ENCODE peak calls at places on chromosomes 12 and 14, in four cellular contexts. F is PC-3, N is fibroblast of lung, G is H9. Z is an unnamed sample.

GRCh38 chr12:104381721-104382480 is 74.8 kb upstream of the CHST11 start:
- DNase-seq in F (peak), N (peak), G (peak), Z (peak)

GRCh38 chr12:91053951-91054715 is 3.7 kb downstream of the KERA start:
- DNase-seq in F (peak), N (peak), G (no peak), Z (no peak)

GRCh38 chr14:24171422-24172260 is at the start of gene REC8:
- DNase-seq in F (no peak), N (peak), G (peak), Z (no peak)

GRCh38 chr12:121214855-121215745 is 5.2 kb downstream of the P2RX4 start:
- DNase-seq in F (peak), N (peak), G (no peak), Z (peak)

GRCh38 chr12:110379201-110379600 is 24.3 kb downstream of the ANAPC7 start:
- DNase-seq in F (no peak), N (no peak), G (no peak), Z (no peak)

GRCh38 chr12:28631831-28632230 is 441.6 kb downstream of the CCDC91 start:
- DNase-seq in F (no peak), N (peak), G (no peak), Z (no peak)

GRCh38 chr12:69570545-69571399 is 14.5 kb upstream of the CCT2 start:
- DNase-seq in F (peak), N (peak), G (no peak), Z (no peak)

GRCh38 chr12:111396726-111397445 is 8.8 kb upstream of the SH2B3 start:
- DNase-seq in F (peak), N (peak), G (peak), Z (peak)

GRCh38 chr12:116674643-116675183 is 63.2 kb downstream of the SPRING1 start:
- DNase-seq in F (no peak), N (peak), G (no peak), Z (no peak)

GRCh38 chr12:131104464-131105350 is 151.0 kb downstream of the ADGRD1 start:
- DNase-seq in F (peak), N (peak), G (peak), Z (peak)

GRCh38 chr12:111747333-111747732 is 19.4 kb upstream of the ALDH2 start:
- DNase-seq in F (no peak), N (no peak), G (no peak), Z (no peak)

GRCh38 chr12:46219892-46220655 is 48.8 kb downstream of the SLC38A1 start:
- DNase-seq in F (peak), N (peak), G (no peak), Z (peak)

GRCh38 chr12:95699579-95699978 is 91.0 kb downstream of the NTN4 start:
- DNase-seq in F (peak), N (no peak), G (no peak), Z (no peak)

GRCh38 chr14:20388159-20388558 is 25.1 kb downstream of the TEP1 start:
- DNase-seq in F (no peak), N (no peak), G (no peak), Z (no peak)

GRCh38 chr14:68654471-68654941 is 138.4 kb downstream of the ZFP36L1 start:
- DNase-seq in F (no peak), N (peak), G (peak), Z (no peak)

GRCh38 chr12:107320929-107321618 is 227.7 kb upstream of the CRY1 start:
- DNase-seq in F (peak), N (peak), G (peak), Z (peak)

GRCh38 chr14:52987514-52987913 is 36.7 kb upstream of the FERMT2 start:
- DNase-seq in F (no peak), N (peak), G (no peak), Z (no peak)

GRCh38 chr12:10901427-10901826 is 7.9 kb downstream of the TAS2R13 start:
- DNase-seq in F (peak), N (no peak), G (no peak), Z (no peak)

GRCh38 chr12:117360222-117360550 is 1.2 kb downstream of the NOS1 start:
- DNase-seq in F (no peak), N (no peak), G (peak), Z (no peak)

GRCh38 chr12:14779834-14780233 is 23.4 kb downstream of the WBP11 start:
- DNase-seq in F (no peak), N (no peak), G (no peak), Z (no peak)
- H3K27ac ChIP-seq in F (no peak), N (no peak), G (no peak), Z (no peak)

DNA sequence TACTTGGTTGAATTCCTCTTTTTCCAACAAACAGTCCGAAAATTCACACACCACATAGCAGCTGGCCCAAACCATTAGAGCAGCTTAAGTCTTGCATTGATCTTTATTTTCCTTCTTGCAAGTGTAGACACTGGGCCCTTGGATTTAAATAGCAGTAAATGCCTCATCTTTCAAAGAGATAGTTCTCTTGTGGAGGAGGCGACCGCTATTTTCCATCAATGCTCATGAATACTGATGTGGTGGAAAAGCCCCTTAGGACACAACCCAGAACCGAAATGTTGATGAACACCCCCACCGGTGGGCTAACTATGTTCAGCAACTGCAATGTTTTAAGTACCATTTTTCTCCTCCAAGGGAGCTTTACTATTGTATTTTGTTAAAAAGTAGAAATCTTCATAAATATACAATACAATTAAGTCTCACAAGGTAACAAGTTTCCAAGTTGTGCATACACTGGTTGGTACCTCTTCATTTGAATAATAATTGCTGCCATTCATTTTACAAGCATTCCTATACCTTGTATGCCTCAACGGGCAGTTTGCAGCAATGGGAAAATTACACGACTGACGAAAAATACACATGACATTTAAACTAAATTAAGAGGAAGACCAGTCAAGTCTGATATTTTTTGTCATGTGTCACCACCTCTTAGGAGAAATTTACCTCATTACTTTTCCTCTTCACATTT is 18.0 kb downstream of the NIN start:
- DNase-seq in F (no peak), N (no peak), G (no peak), Z (no peak)
- H2AFZ ChIP-seq in F (no peak), N (no peak), G (no peak), Z (no peak)

DNA sequence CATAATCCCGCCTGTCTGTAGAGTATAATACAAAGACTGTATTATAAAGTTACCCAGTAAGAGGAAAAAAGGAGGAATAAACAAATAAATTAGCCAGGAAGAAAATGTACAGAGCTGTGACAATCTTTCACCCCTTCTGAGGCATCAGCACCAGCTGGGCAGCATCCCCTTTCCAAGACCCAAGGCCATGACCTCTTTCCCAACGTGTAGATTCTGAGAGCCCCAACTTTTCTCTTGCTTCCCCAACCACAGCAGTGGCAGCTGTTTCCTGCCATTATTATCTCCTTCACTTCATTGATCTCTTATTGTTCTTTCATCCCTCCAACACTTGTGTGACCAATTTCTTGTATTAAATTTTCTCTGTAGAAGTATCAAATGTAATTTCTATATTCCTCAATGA is 101.6 kb downstream of the BBS10 start:
- DNase-seq in F (no peak), N (no peak), G (no peak), Z (no peak)
- H3K4me2 ChIP-seq in F (no peak), N (no peak), G (no peak), Z (no peak)

GRCh38 chr12:52615208-52615868 is 3.0 kb downstream of the KRT73 start:
- DNase-seq in F (no peak), N (peak), G (peak), Z (peak)
- H3K27ac ChIP-seq in F (no peak), N (no peak), G (no peak), Z (no peak)

DNA sequence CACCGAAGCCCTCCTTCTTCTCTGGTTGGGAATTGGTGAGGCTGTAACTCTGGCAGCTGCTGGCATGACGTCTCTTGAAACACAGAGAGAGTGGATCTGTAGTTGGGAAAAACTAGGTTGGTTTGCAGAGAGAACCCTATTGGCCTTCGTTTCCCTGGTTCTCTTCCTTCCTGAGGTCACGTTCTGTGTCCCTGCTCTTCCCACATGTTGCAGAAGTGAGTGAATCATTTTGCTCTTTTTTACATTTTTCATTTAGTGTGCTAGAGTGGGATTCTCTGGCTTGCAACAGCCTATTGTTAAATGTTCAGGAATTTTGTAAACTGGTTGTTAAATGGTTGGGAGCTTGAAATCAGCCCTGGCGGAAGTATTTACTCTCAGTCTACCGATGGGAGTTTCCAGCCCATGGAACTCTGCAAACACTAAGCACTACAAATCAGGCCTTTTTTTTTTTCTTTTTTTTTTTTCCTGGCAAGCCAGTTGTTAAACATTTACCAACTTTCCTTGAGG is 26.8 kb upstream of the CKAP4 start:
- DNase-seq in F (no peak), N (peak), G (no peak), Z (no peak)
- H2AFZ ChIP-seq in F (no peak), N (no peak), G (no peak), Z (peak)

GRCh38 chr12:71440393-71441349 is 1.1 kb downstream of the LGR5 start:
- DNase-seq in F (no peak), N (peak), G (peak), Z (peak)

GRCh38 chr12:71439613-71440392 is at the start of gene LGR5:
- DNase-seq in F (peak), N (peak), G (peak), Z (peak)

GRCh38 chr12:71442567-71442931 is 3.0 kb downstream of the LGR5 start:
- DNase-seq in F (no peak), N (no peak), G (no peak), Z (peak)

GRCh38 chr12:71441836-71442566 is 2.4 kb downstream of the LGR5 start:
- DNase-seq in F (no peak), N (no peak), G (no peak), Z (peak)

GRCh38 chr12:71441350-71441748 is 1.8 kb downstream of the LGR5 start:
- DNase-seq in F (no peak), N (no peak), G (no peak), Z (peak)
- H3K4me2 ChIP-seq in F (no peak), N (no peak), G (peak), Z (no peak)